ENCODE peak calls at places on chromosomes 4 and X, in four cellular contexts. Q is AG10803, X is fibroblast of pulmonary artery, T is AG09309. W is an unnamed sample.

GRCh38 chrX:14039344-14039743 is 9.7 kb upstream of the GEMIN8 start:
- DNase-seq in T (no peak), X (peak; percentile 58), Q (peak; percentile 23), W (peak; percentile 64)

GRCh38 chr4:3725936-3726895 is 40.0 kb upstream of the ADRA2C start:
- DNase-seq in Q (no peak), X (no peak), T (no peak), W (no peak)

GRCh38 chr4:152594981-152595916 is 59.4 kb upstream of the FBXW7 start:
- DNase-seq in Q (no peak), X (no peak), T (no peak), W (no peak)

GRCh38 chr4:113921089-113921842 is 58.2 kb downstream of the ARSJ start:
- DNase-seq in T (no peak), X (peak; percentile 27), Q (peak; percentile 23), W (peak; percentile 47)

GRCh38 chr4:56215901-56216300 is 171.4 kb downstream of the AASDH start:
- DNase-seq in Q (peak; percentile 17), T (no peak), X (peak; percentile 85), W (peak; percentile 66)

GRCh38 chr4:156596026-156596425 is 375.6 kb downstream of the PDGFC start:
- DNase-seq in X (peak; percentile 56), T (no peak), Q (peak; percentile 43), W (peak; percentile 60)

GRCh38 chrX:69616520-69617203 is 749 bp downstream of the EDA start:
- DNase-seq in X (peak; percentile 10), Q (no peak), T (no peak), W (no peak)

GRCh38 chr4:73607375-73608026 is 12.7 kb downstream of the RASSF6 start:
- DNase-seq in T (no peak), Q (no peak), X (no peak), W (no peak)

GRCh38 chr4:77145806-77146425 is 11.1 kb upstream of the CCNG2 start:
- DNase-seq in T (no peak), Q (peak; percentile 57), X (peak; percentile 40), W (no peak)

GRCh38 chrX:133971586-133971985 is 13.8 kb downstream of the GPC3 start:
- DNase-seq in Q (no peak), X (no peak), T (no peak), W (no peak)

GRCh38 chrX:78384486-78384885 is 57.1 kb upstream of the CYSLTR1 start:
- DNase-seq in T (no peak), Q (no peak), X (no peak), W (no peak)

GRCh38 chr4:74085669-74086068 is 13.3 kb downstream of the CXCL2 start:
- DNase-seq in Q (no peak), T (no peak), X (no peak), W (no peak)

GRCh38 chrX:76555269-76555668 is 127.8 kb downstream of the MAGEE1 start:
- DNase-seq in X (no peak), T (no peak), Q (no peak), W (no peak)

GRCh38 chr4:84578540-84579409 is 4.2 kb upstream of the CDS1 start:
- DNase-seq in T (peak; percentile 21), Q (peak; percentile 39), X (peak; percentile 72), W (peak; percentile 74)

GRCh38 chr4:121709766-121710405 is 13.1 kb upstream of the ANXA5 start:
- DNase-seq in Q (no peak), T (no peak), X (no peak), W (no peak)

GRCh38 chrX:100447563-100448397 is 37.7 kb upstream of the PCDH19 start:
- DNase-seq in X (peak; percentile 36), Q (peak; percentile 3), T (no peak), W (peak; percentile 11)

GRCh38 chr4:167233523-167234387 is 539 bp downstream of the SPOCK3 start:
- DNase-seq in Q (no peak), T (no peak), X (peak; percentile 11), W (peak; percentile 13)

GRCh38 chr4:96642486-96642885 is 802.6 kb downstream of the PDHA2 start:
- DNase-seq in Q (no peak), X (no peak), T (no peak), W (no peak)

GRCh38 chr4:168769416-168769815 is 240.6 kb downstream of the CBR4 start:
- DNase-seq in Q (peak; percentile 48), X (peak; percentile 69), T (no peak), W (peak; percentile 75)

GRCh38 chr4:32858971-32859370 is 2138.8 kb downstream of the PCDH7 start:
- DNase-seq in T (peak; percentile 10), X (peak; percentile 67), Q (peak; percentile 51), W (peak; percentile 54)

GRCh38 chrX:16601885-16602284 is 48.1 kb upstream of the S100G start:
- DNase-seq in T (no peak), Q (no peak), X (no peak), W (no peak)
- TF ChIP-seq CTCF in T (no peak), Q (no peak), X (no peak), W (no peak)

GRCh38 chr4:25792843-25793242 is 69.9 kb downstream of the SEL1L3 start:
- DNase-seq in X (no peak), Q (no peak), T (no peak), W (no peak)
- H3K4me3 ChIP-seq in X (no peak overlapping the region), Q (no peak overlapping the region), T (no peak overlapping the region), W (no peak overlapping the region)

DNA sequence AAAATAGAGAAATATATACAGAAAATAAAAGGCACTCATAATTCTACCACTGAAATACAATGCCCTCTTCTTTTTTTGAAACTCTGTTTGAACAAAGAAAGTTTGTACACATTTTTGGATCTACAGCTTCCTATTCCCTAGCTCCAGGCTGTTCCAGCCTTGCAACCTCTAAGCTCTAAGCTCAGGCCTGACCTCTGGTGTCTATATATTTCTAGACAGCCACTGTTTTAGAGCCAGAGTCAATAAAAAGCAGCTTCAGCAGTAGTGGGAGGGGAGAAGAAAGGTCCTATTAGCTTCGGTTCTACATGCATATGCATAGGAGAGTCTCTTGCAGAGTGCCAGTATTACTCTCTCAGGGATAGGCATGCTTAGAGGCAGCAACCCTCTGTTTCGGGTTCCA is 39.7 kb downstream of the CLDN2 start:
- DNase-seq in T (no peak), X (peak; percentile 54), Q (peak; percentile 13), W (peak; percentile 43)
- TF ChIP-seq CTCF in T (peak; percentile 39), X (peak; percentile 44), Q (peak; percentile 22), W (peak; percentile 38)

DNA sequence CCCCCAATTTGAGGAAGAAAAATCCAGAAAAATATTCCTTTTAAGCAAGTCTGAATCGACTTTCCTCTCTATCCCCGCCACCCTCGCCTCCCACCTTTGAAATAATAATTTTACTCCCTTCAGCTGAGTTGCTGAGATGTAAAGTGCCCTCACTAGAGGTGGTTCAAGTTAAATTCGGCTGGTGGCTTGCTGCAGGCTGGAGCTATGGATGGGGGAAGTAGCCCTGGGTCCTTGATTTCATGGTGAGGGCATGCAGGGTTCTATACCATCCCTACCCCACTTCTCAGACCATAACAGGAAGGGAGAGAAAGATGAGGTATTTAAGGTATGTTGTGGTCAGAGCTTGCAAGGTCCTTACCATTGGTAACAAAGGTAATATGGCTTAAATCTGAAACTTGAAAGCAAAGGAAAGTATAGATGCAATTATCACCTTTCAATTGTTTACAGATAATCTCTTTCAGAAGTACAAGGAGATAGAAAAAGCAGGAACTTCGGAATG is 440.0 kb downstream of the INPP4B start:
- DNase-seq in X (peak; percentile 55), Q (peak; percentile 54), T (no peak), W (peak; percentile 51)
- H3K4me3 ChIP-seq in X (peak overlapping the region; percentile 66), Q (peak overlapping the region; percentile 59), T (no peak overlapping the region), W (peak overlapping the region; percentile 73)

GRCh38 chr4:116664198-116664597 is 421.2 kb downstream of the TRAM1L1 start:
- DNase-seq in Q (no peak), X (no peak), T (no peak), W (no peak)

DNA sequence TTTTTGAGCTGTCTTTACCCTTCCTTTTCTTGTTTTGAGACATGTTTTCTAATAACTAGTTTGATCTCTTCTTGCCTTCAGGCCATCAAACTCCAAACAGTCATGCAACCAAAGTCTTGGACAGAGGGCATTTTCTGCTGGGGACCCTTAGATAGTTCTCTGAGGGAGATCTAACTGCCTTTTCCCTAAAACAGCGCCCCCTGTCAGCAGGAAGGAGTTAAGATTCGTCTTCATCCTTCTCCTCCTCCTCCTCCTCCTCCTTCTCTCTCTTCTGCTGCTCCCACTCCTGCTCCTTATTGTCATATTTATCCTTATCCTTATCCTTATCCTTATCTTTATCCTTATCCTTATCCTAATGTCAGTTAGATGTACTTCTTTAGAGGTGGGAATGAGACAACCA is 417.2 kb downstream of the TRAM1L1 start:
- DNase-seq in T (no peak), Q (no peak), X (no peak), W (no peak)
- TF ChIP-seq CTCF in T (no peak), Q (no peak), X (no peak), W (no peak)

DNA sequence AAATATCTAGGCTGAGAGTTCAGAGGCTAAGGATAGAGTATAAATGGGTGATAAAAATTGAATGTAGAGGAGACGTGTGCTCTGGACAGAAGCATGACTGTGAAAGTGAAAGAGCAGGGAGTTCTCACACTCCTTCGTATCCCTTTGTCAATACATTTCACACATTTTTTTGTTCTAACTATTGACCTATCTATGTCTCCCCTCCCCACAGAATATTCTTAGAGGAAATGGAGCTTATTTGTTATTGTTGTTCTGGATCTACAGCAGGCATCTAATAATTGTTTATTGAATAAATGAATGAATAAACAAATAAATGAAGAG is 57.6 kb downstream of the ENPEP start:
- DNase-seq in X (peak; percentile 24), T (no peak), Q (no peak), W (no peak)
- H3K4me3 ChIP-seq in X (no peak overlapping the region), T (no peak overlapping the region), Q (no peak overlapping the region), W (no peak overlapping the region)

W was measured in fibroblast of the aortic adventitia.